ENCODE peak calls at places on chromosomes 6 and 20, in nine cellular contexts. F, B, A, I, Q, T, P, N and K are unnamed samples.

GRCh38 chr6:142030115-142030619 is 102.6 kb upstream of the GJE1 start:
- DNase-seq in F (no peak), B (no peak), A (no peak), I (peak; percentile 76), Q (no peak), T (no peak), P (peak; percentile 78), N (peak; percentile 76), K (no peak)

GRCh38 chr6:43870660-43871061 is 100.7 kb downstream of the VEGFA start:
- DNase-seq in F (no peak), B (no peak), A (no peak), I (peak; percentile 51), Q (no peak), T (no peak), P (no peak), N (peak; percentile 49), K (no peak)

GRCh38 chr6:13375360-13375878 is 47.1 kb upstream of the TBC1D7 start:
- DNase-seq in F (no peak), B (no peak), A (no peak), I (no peak), Q (no peak), T (no peak), P (no peak), N (no peak), K (no peak)

GRCh38 chr20:25222461-25223178 is 25.3 kb upstream of the PYGB start:
- DNase-seq in F (no peak), B (no peak), A (no peak), I (no peak), Q (no peak), T (no peak), P (no peak), N (no peak), K (no peak)

GRCh38 chr20:57660510-57661199 is 40.4 kb upstream of the ZBP1 start:
- DNase-seq in F (no peak), B (peak; percentile 13), A (peak; percentile 22), I (no peak), Q (peak; percentile 66), T (peak; percentile 2), P (no peak), N (no peak), K (no peak)

GRCh38 chr20:18801516-18801915 is 12.1 kb upstream of the SCP2D1 start:
- DNase-seq in F (no peak), B (no peak), A (no peak), I (no peak), Q (no peak), T (no peak), P (no peak), N (no peak), K (no peak)

GRCh38 chr6:53869964-53870363 is 75.2 kb downstream of the LRRC1 start:
- DNase-seq in F (no peak), B (no peak), A (no peak), I (no peak), Q (no peak), T (no peak), P (no peak), N (no peak), K (no peak)

GRCh38 chr6:111727041-111727440 is 121.4 kb upstream of the TRAF3IP2 start:
- DNase-seq in F (no peak), B (no peak), A (no peak), I (peak; percentile 45), Q (no peak), T (no peak), P (no peak), N (peak; percentile 17), K (no peak)

GRCh38 chr6:16966821-16967817 is 134.7 kb upstream of the STMND1 start:
- DNase-seq in F (no peak), B (no peak), A (no peak), I (no peak), Q (no peak), T (no peak), P (no peak), N (no peak), K (no peak)

GRCh38 chr6:54747955-54748354 is 98.6 kb upstream of the FAM83B start:
- DNase-seq in F (no peak), B (no peak), A (no peak), I (no peak), Q (no peak), T (no peak), P (no peak), N (no peak), K (no peak)

GRCh38 chr20:10626896-10627295 is 46.9 kb downstream of the JAG1 start:
- DNase-seq in F (no peak), B (no peak), A (no peak), I (peak; percentile 78), Q (no peak), T (no peak), P (no peak), N (no peak), K (no peak)

GRCh38 chr20:29876911-29877285 is 1380.6 kb upstream of the DEFB115 start:
- DNase-seq in F (no peak), B (no peak), A (no peak), I (no peak), Q (peak; percentile 77), T (no peak), P (no peak), N (no peak), K (no peak)

GRCh38 chr20:32010666-32011065 is 428 bp downstream of the CCM2L start:
- DNase-seq in F (no peak), B (no peak), A (no peak), I (no peak), Q (no peak), T (no peak), P (peak; percentile 18), N (no peak), K (no peak)

GRCh38 chr20:51176846-51177245 is 153.9 kb upstream of the KCNG1 start:
- DNase-seq in F (no peak), B (no peak), A (no peak), I (peak; percentile 84), Q (no peak), T (no peak), P (no peak), N (peak; percentile 18), K (no peak)

GRCh38 chr6:72715119-72715518 is 93.3 kb downstream of the KCNQ5 start:
- DNase-seq in F (no peak), B (no peak), A (no peak), I (no peak), Q (no peak), T (no peak), P (no peak), N (no peak), K (no peak)

GRCh38 chr20:57048027-57048869 is 218.2 kb downstream of the BMP7 start:
- DNase-seq in F (no peak), B (no peak), A (no peak), I (peak; percentile 40), Q (no peak), T (peak; percentile 29), P (peak; percentile 80), N (no peak), K (no peak)

GRCh38 chr20:645318-646106 is 7.5 kb downstream of the SRXN1 start:
- DNase-seq in F (peak; percentile 71), B (peak; percentile 83), A (peak; percentile 71), I (peak; percentile 75), Q (no peak), T (peak; percentile 75), P (peak; percentile 86), N (peak; percentile 57), K (peak; percentile 63)

DNA sequence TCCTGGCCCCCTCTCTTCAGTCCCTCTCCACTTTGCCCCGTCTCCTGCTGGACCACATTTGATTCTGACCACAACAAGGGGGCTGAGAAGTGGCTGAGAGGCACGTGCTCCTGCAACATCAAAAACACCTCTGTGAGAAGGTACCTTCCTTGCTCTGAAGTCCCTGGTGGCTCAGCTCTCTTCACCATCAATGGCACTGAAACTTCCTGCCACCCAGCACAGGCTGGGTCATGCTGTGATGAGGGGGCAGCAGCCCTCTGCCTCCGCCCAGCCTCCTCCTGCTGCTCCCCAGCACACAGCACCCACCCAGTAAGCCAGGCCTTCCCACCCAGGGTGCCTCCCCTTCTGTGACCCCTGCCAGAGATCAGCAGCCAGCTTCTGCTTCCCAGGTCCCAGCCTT is 10.3 kb downstream of the ZMYND8 start:
- DNase-seq in F (no peak), B (no peak), A (no peak), I (no peak), Q (no peak), T (no peak), P (no peak), N (no peak), K (no peak)
- H3K36me3 ChIP-seq in F (peaks cover 20% of the 10 kb centered on the region), B (peaks cover 26% of the 10 kb centered on the region), A (peaks cover 29% of the 10 kb centered on the region), I (peaks cover 2% of the 10 kb centered on the region), Q (peaks cover 85% of the 10 kb centered on the region), T (no peaks in the 10 kb centered on the region), P (no peaks in the 10 kb centered on the region), N (peaks cover 11% of the 10 kb centered on the region), K (peaks cover 2% of the 10 kb centered on the region)

GRCh38 chr6:52362443-52363221 is 681 bp downstream of the PAQR8 start:
- DNase-seq in F (peak; percentile 21), B (peak; percentile 54), A (peak; percentile 37), I (peak; percentile 7), Q (peak; percentile 62), T (peak; percentile 13), P (peak; percentile 61), N (no peak), K (peak; percentile 31)
- TF ChIP-seq CTCF in F (no peak), B (no peak), A (no peak), I (no peak), Q (peak; percentile 33), T (no peak), P (peak; percentile 10), N (no peak), K (no peak)

GRCh38 chr20:17587148-17587547 is 17.3 kb downstream of the DSTN start:
- DNase-seq in F (no peak), B (no peak), A (no peak), I (no peak), Q (no peak), T (no peak), P (no peak), N (no peak), K (no peak)
- H3K4me1 ChIP-seq in F (peaks cover 96% of the 10 kb centered on the region), B (peaks cover 53% of the 10 kb centered on the region), A (peaks cover 47% of the 10 kb centered on the region), I (peaks cover 60% of the 10 kb centered on the region), Q (peaks cover 7% of the 10 kb centered on the region), T (peaks cover 80% of the 10 kb centered on the region), P (no peaks in the 10 kb centered on the region), N (peaks cover 9% of the 10 kb centered on the region), K (peaks cover 2% of the 10 kb centered on the region)

GRCh38 chr20:62824476-62825287 is 7.8 kb downstream of the COL9A3 start:
- DNase-seq in F (no peak), B (no peak), A (peak; percentile 85), I (peak; percentile 65), Q (no peak), T (peak; percentile 71), P (peak; percentile 85), N (no peak), K (no peak)
- H3K36me3 ChIP-seq in F (no peaks in the 10 kb centered on the region), B (no peaks in the 10 kb centered on the region), A (no peaks in the 10 kb centered on the region), I (no peaks in the 10 kb centered on the region), Q (no peaks in the 10 kb centered on the region), T (no peaks in the 10 kb centered on the region), P (no peaks in the 10 kb centered on the region), N (no peaks in the 10 kb centered on the region), K (no peaks in the 10 kb centered on the region)